ENCODE peak calls at places on chromosomes 7 and 10, in nine cellular contexts. D, H, B, S, P, E, F, J and N are unnamed samples.
A peak's percentile ranks its signal among the peaks of the same experiment; 100 is the strongest.

GRCh38 chr10:131056091-131056490 is 255.4 kb downstream of the TCERG1L start:
- DNase-seq in H (no peak), D (no peak), B (no peak), J (no peak), S (no peak), F (no peak), E (no peak), P (no peak), N (no peak)

GRCh38 chr10:14396441-14397048 is 65.8 kb upstream of the FRMD4A start:
- DNase-seq in D (no peak), H (no peak), J (no peak), P (no peak), B (no peak), E (no peak), S (peak; percentile 82), F (no peak), N (peak; percentile 83)

GRCh38 chr7:80896856-80897598 is 21.8 kb downstream of the SEMA3C start:
- DNase-seq in D (no peak), S (peak; percentile 79), B (no peak), H (no peak), P (no peak), E (no peak), F (no peak), J (no peak), N (no peak)

GRCh38 chr10:124116771-124117510 is 23.5 kb upstream of the CHST15 start:
- DNase-seq in H (no peak), S (no peak), P (no peak), B (no peak), E (no peak), J (no peak), F (no peak), D (no peak), N (no peak)

GRCh38 chr10:18142151-18142550 is 1.9 kb downstream of the CACNB2 start:
- DNase-seq in J (no peak), B (no peak), S (no peak), D (no peak), F (no peak), P (no peak), H (no peak), E (no peak), N (no peak)

GRCh38 chr7:1168422-1168821 is 8.4 kb upstream of the ZFAND2A start:
- DNase-seq in F (no peak), D (no peak), H (no peak), E (no peak), B (no peak), P (no peak), J (no peak), S (no peak), N (no peak)

GRCh38 chr7:100373261-100373831 is at the start of gene PILRA:
- DNase-seq in P (no peak), J (peak; percentile 36), B (no peak), S (no peak), H (peak; percentile 64), F (no peak), D (no peak), E (no peak), N (no peak)

GRCh38 chr10:78518224-78518623 is 484.6 kb downstream of the RPS24 start:
- DNase-seq in H (no peak), D (no peak), F (no peak), B (no peak), J (no peak), P (no peak), S (no peak), E (no peak), N (no peak)

GRCh38 chr7:497946-498655 is 21.5 kb downstream of the PDGFA start:
- DNase-seq in D (no peak), P (no peak), E (no peak), F (no peak), J (peak; percentile 8), B (no peak), H (peak; percentile 26), S (no peak), N (no peak)

GRCh38 chr7:18806177-18806576 is 310.6 kb downstream of the HDAC9 start:
- DNase-seq in D (no peak), F (no peak), P (no peak), S (no peak), E (no peak), H (no peak), J (no peak), B (no peak), N (no peak)

GRCh38 chr10:125514206-125515162 is 168.5 kb downstream of the TEX36 start:
- DNase-seq in B (no peak), P (no peak), J (no peak), F (peak; percentile 4), H (no peak), S (peak; percentile 38), E (no peak), D (no peak), N (no peak)